ENCODE peak calls at places on chromosome 6, in four cellular contexts. Z is naive thymus-derived CD8-positive, alpha-beta T cell; V is activated CD8-positive, alpha-beta T cell treated with anti-CD3 and anti-CD28 coated beads, Interleukin-2, amount 10 ng/mL, durations not matched to agents 7 days and 5 days; E is Right ventricle myocardium inferior. U is an unnamed sample.

GRCh38 chr6:154267508-154268106 is 89.0 kb downstream of the IPCEF1 start:
- ATAC-seq in Z (peak), V (peak), E (no peak), U (no peak)

GRCh38 chr6:53119349-53119748 is 29.3 kb downstream of the GCM1 start:
- ATAC-seq in Z (no peak), V (no peak), E (no peak), U (no peak)

GRCh38 chr6:98590957-98591356 is 243.4 kb upstream of the POU3F2 start:
- ATAC-seq in Z (no peak), V (no peak), E (no peak), U (no peak)

GRCh38 chr6:161139766-161140553 is 133.9 kb downstream of the AGPAT4 start:
- ATAC-seq in Z (no peak), V (no peak), E (peak), U (peak)

GRCh38 chr6:25750911-25751310 is 3.6 kb upstream of the SLC17A4 start:
- ATAC-seq in Z (no peak), V (no peak), E (no peak), U (no peak)

GRCh38 chr6:106527111-106527510 is 102.2 kb downstream of the RTN4IP1 start:
- ATAC-seq in Z (no peak), V (no peak), E (no peak), U (no peak)

GRCh38 chr6:52746213-52746612 is 17.1 kb downstream of the GSTA2 start:
- ATAC-seq in Z (no peak), V (no peak), E (no peak), U (no peak)

GRCh38 chr6:142706200-142706599 is 238.8 kb downstream of the HIVEP2 start:
- ATAC-seq in Z (no peak), V (no peak), E (no peak), U (no peak)

GRCh38 chr6:118535176-118535844 is 12.8 kb upstream of the PLN start:
- ATAC-seq in Z (no peak), V (no peak), E (no peak), U (no peak)

GRCh38 chr6:31669676-31670075 is at the start of gene LY6G5B:
- ATAC-seq in Z (no peak), V (no peak), E (no peak), U (no peak)

GRCh38 chr6:161138545-161139303 is 135.1 kb downstream of the AGPAT4 start:
- ATAC-seq in Z (no peak), V (no peak), E (no peak), U (no peak)

GRCh38 chr6:56814802-56815201 is 140.1 kb upstream of the BEND6 start:
- ATAC-seq in Z (no peak), V (no peak), E (peak), U (no peak)

GRCh38 chr6:12421596-12421995 is 131.4 kb downstream of the EDN1 start:
- ATAC-seq in Z (no peak), V (no peak), E (no peak), U (no peak)